ENCODE peak calls at places on chromosomes 13 and 19, in four cellular contexts. One of them, this sample, is unnamed.

GRCh38 chr19:45507864-45508680 is 793 bp downstream of the VASP start:
- DNase-seq in K562: peak; percentile 57
- DNase-seq in WTC11: peak; percentile 86
- DNase-seq in HepG2: no peak
- DNase-seq in this sample: peak; percentile 71

GRCh38 chr13:42477588-42478190 is 96.3 kb upstream of the TNFSF11 start:
- DNase-seq in K562: no peak
- DNase-seq in WTC11: no peak
- DNase-seq in HepG2: no peak
- DNase-seq in this sample: no peak

GRCh38 chr19:29687244-29687896 is 22.1 kb downstream of the PLEKHF1 start:
- DNase-seq in K562: no peak
- DNase-seq in WTC11: no peak
- DNase-seq in HepG2: no peak
- DNase-seq in this sample: no peak

GRCh38 chr13:71864981-71865857 is 1.8 kb downstream of the DACH1 start:
- DNase-seq in K562: no peak
- DNase-seq in WTC11: peak; percentile 30
- DNase-seq in HepG2: no peak
- DNase-seq in this sample: no peak

GRCh38 chr13:34578471-34578870 is 363.6 kb upstream of the NBEA start:
- DNase-seq in K562: no peak
- DNase-seq in WTC11: no peak
- DNase-seq in HepG2: no peak
- DNase-seq in this sample: peak; percentile 9

GRCh38 chr13:43390101-43390500 is 366.7 kb downstream of the DNAJC15 start:
- DNase-seq in K562: no peak
- DNase-seq in WTC11: no peak
- DNase-seq in HepG2: no peak
- DNase-seq in this sample: no peak

GRCh38 chr19:48556825-48557224 is 4.9 kb downstream of the SULT2B1 start:
- DNase-seq in K562: no peak
- DNase-seq in WTC11: no peak
- DNase-seq in HepG2: no peak
- DNase-seq in this sample: no peak

GRCh38 chr13:28394422-28394821 is 100.5 kb downstream of the FLT1 start:
- DNase-seq in K562: no peak
- DNase-seq in WTC11: no peak
- DNase-seq in HepG2: no peak
- DNase-seq in this sample: no peak

GRCh38 chr13:98975822-98976261 is 2.0 kb downstream of the DOCK9 start:
- DNase-seq in K562: peak; percentile 80
- DNase-seq in WTC11: no peak
- DNase-seq in HepG2: no peak
- DNase-seq in this sample: no peak

GRCh38 chr13:107767119-107767518 is 448.2 kb downstream of the LIG4 start:
- DNase-seq in K562: no peak
- DNase-seq in WTC11: no peak
- DNase-seq in HepG2: no peak
- DNase-seq in this sample: no peak

GRCh38 chr13:78587395-78587794 is 16.0 kb downstream of the POU4F1 start:
- DNase-seq in K562: no peak
- DNase-seq in WTC11: no peak
- DNase-seq in HepG2: no peak
- DNase-seq in this sample: no peak

GRCh38 chr19:10151521-10151920 is 31.8 kb upstream of the EIF3G start:
- DNase-seq in K562: no peak
- DNase-seq in WTC11: no peak
- DNase-seq in HepG2: no peak
- DNase-seq in this sample: no peak

GRCh38 chr19:44278181-44278690 is 18.6 kb downstream of the ZNF233 start:
- DNase-seq in K562: no peak
- DNase-seq in WTC11: no peak
- DNase-seq in HepG2: no peak
- DNase-seq in this sample: no peak

GRCh38 chr13:57409121-57409520 is 222.4 kb upstream of the PCDH17 start:
- DNase-seq in K562: no peak
- DNase-seq in WTC11: no peak
- DNase-seq in HepG2: no peak
- DNase-seq in this sample: no peak

GRCh38 chr19:10719466-10719961 is 1.6 kb downstream of the DNM2 start:
- DNase-seq in K562: peak; percentile 60
- DNase-seq in WTC11: no peak
- DNase-seq in HepG2: no peak
- DNase-seq in this sample: no peak

GRCh38 chr19:42965204-42965603 is 28.2 kb upstream of the PSG7 start:
- DNase-seq in K562: no peak
- DNase-seq in WTC11: no peak
- DNase-seq in HepG2: no peak
- DNase-seq in this sample: peak; percentile 4

GRCh38 chr13:51729853-51730553 is 74.0 kb downstream of the DHRS12 start:
- DNase-seq in K562: no peak
- DNase-seq in WTC11: no peak
- DNase-seq in HepG2: peak; percentile 70
- DNase-seq in this sample: no peak

GRCh38 chr19:17761148-17761547 is 9.9 kb downstream of the FCHO1 start:
- DNase-seq in K562: no peak
- DNase-seq in WTC11: no peak
- DNase-seq in HepG2: no peak
- DNase-seq in this sample: no peak

GRCh38 chr19:19591133-19591825 is 27.2 kb downstream of the PBX4 start:
- DNase-seq in K562: no peak
- DNase-seq in WTC11: peak; percentile 19
- DNase-seq in HepG2: peak; percentile 23
- DNase-seq in this sample: peak; percentile 54

GRCh38 chr13:111639994-111640393 is 319.6 kb downstream of the TEX29 start:
- DNase-seq in K562: no peak
- DNase-seq in WTC11: no peak
- DNase-seq in HepG2: no peak
- DNase-seq in this sample: no peak

GRCh38 chr13:110129076-110129475 is 177.9 kb downstream of the COL4A1 start:
- DNase-seq in K562: no peak
- DNase-seq in WTC11: no peak
- DNase-seq in HepG2: no peak
- DNase-seq in this sample: no peak

GRCh38 chr13:73168226-73168992 is 109.6 kb downstream of the KLF5 start:
- DNase-seq in K562: no peak
- DNase-seq in WTC11: no peak
- DNase-seq in HepG2: no peak
- DNase-seq in this sample: no peak

GRCh38 chr19:31500921-31501320 is 151.7 kb upstream of the TSHZ3 start:
- DNase-seq in K562: no peak
- DNase-seq in WTC11: no peak
- DNase-seq in HepG2: no peak
- DNase-seq in this sample: no peak

GRCh38 chr19:55632463-55632834 is 8.1 kb upstream of the ZNF784 start:
- DNase-seq in K562: peak; percentile 56
- DNase-seq in WTC11: peak; percentile 92
- DNase-seq in HepG2: peak; percentile 88
- DNase-seq in this sample: peak; percentile 80

GRCh38 chr13:80010286-80010831 is 330.6 kb downstream of the SPRY2 start:
- DNase-seq in K562: no peak
- DNase-seq in WTC11: no peak
- DNase-seq in HepG2: no peak
- DNase-seq in this sample: no peak

GRCh38 chr19:7627166-7627565 is 2.2 kb downstream of the XAB2 start:
- DNase-seq in K562: no peak
- DNase-seq in WTC11: no peak
- DNase-seq in HepG2: no peak
- DNase-seq in this sample: no peak

GRCh38 chr13:63010072-63010658 is 1594.5 kb upstream of the PCDH20 start:
- DNase-seq in K562: no peak
- DNase-seq in WTC11: no peak
- DNase-seq in HepG2: no peak
- DNase-seq in this sample: no peak

GRCh38 chr13:34025746-34026145 is 207.8 kb downstream of the RFC3 start:
- DNase-seq in K562: no peak
- DNase-seq in WTC11: no peak
- DNase-seq in HepG2: no peak
- DNase-seq in this sample: no peak

GRCh38 chr19:47107201-47107952 is 6.2 kb downstream of the ZC3H4 start:
- DNase-seq in K562: peak; percentile 2
- DNase-seq in WTC11: no peak
- DNase-seq in HepG2: peak; percentile 93
- DNase-seq in this sample: no peak

DNA sequence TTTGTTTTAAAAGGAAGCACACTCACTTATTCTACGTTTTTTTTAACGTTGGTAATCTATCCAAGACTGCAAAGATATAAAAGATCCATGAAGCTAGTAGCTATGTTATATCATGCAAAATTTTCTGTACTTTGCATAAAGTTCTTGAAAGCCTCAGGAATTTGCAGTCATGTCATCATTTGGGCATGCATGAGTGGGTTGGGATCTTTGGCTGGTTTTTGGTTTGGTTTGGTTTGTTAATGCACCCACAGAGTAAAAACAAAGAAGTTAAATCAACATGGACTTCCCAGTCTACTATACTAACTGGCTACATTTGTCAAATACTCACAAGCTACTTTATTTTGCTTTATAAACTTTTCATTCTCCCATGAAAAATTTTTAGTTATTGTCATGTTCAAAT is 26.1 kb downstream of the RXFP2 start:
- DNase-seq in K562: no peak
- DNase-seq in WTC11: no peak
- DNase-seq in HepG2: no peak
- DNase-seq in this sample: no peak
- TF ChIP-seq JUN in K562: no peak
- TF ChIP-seq JUN in WTC11: no peak
- TF ChIP-seq JUN in HepG2: no peak
- TF ChIP-seq JUN in this sample: no peak

GRCh38 chr19:39262496-39262895 is 5.7 kb upstream of the IFNL2 start:
- DNase-seq in K562: no peak
- DNase-seq in WTC11: peak; percentile 4
- DNase-seq in HepG2: no peak
- DNase-seq in this sample: no peak
- TF ChIP-seq HMGXB4 in K562: no peak
- TF ChIP-seq HMGXB4 in WTC11: no peak
- TF ChIP-seq HMGXB4 in HepG2: no peak
- TF ChIP-seq HMGXB4 in this sample: no peak

DNA sequence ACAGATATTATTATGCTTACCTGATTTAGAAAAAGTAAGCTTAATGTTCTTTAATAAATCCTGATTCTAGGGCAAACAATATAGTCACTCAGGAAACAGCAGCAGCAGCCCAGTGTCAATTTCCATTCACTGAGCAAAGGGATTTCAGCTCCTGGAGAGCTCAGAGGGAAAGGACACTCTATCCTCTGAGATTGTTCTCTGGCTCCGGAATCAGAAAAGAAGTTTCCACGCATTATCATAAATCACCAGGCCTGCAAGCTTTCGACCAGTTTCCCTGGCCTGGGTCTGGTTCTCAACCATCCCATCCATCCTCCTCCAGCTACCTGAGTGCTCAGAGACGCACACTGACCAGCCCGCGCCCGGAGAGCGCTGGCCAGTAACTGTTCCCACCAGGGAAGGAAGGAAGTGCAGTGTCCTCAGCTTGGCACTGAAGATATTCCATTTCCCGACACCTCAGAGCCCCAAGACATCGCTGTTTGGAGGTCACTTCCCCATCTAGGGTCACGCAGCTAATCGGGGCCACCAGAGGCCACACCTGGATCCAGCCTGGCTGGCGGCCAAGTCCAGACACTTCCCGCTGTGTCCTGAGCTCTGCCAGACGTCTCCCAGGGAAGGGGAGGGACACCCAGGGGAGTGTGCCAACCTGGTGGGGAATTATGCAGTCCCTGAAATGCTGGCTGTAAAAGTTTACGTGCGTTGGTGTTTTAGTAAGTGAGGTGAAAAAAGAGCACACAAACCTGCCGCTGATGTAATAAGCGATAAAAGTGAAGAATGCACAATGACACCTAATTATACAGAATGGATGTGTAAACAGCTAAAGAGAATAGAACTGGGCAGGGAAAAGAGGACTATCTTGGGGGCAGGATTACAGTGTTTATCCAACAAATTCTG is 29.1 kb downstream of the EPS15L1 start:
- DNase-seq in K562: peak; percentile 39
- DNase-seq in WTC11: no peak
- DNase-seq in HepG2: no peak
- DNase-seq in this sample: no peak
- TF ChIP-seq JUN in K562: no peak
- TF ChIP-seq JUN in WTC11: no peak
- TF ChIP-seq JUN in HepG2: no peak
- TF ChIP-seq JUN in this sample: no peak

GRCh38 chr13:24161010-24161775 is 673 bp downstream of the SPATA13 start:
- DNase-seq in K562: peak; percentile 7
- DNase-seq in WTC11: peak; percentile 48
- DNase-seq in HepG2: peak; percentile 55
- DNase-seq in this sample: no peak
- TF ChIP-seq HMGXB4 in K562: no peak
- TF ChIP-seq HMGXB4 in WTC11: peak; percentile 18
- TF ChIP-seq HMGXB4 in HepG2: no peak
- TF ChIP-seq HMGXB4 in this sample: no peak

GRCh38 chr13:21203132-21203531 is 26.7 kb downstream of the MRPL57 start:
- DNase-seq in K562: no peak
- DNase-seq in WTC11: no peak
- DNase-seq in HepG2: peak; percentile 22
- DNase-seq in this sample: no peak
- TF ChIP-seq JUN in K562: no peak
- TF ChIP-seq JUN in WTC11: no peak
- TF ChIP-seq JUN in HepG2: no peak
- TF ChIP-seq JUN in this sample: no peak